ENCODE peak calls at places on chromosomes 11 and 22, in nine cellular contexts. F is Peyer's patch; S is activated CD4-positive, alpha-beta T cell treated with anti-CD3 and anti-CD28 coated beads, Interleukin-2, amount 50 U/mL, for 48 hours; N is activated gamma-delta T cell; W is NCI-H2081; A is HCEC 1CT; R is H9; Z is stimulated activated CD4-positive, alpha-beta T cell treated with anti-CD3 and anti-CD28 coated beads, Interleukin-4, amount 100 ng/mL, for 48 hours; V is small intestine. U is an unnamed sample.

GRCh38 chr22:30209642-30210041 is 36.9 kb downstream of the LIF start:
- DNase-seq in F (no peak), S (no peak), N (no peak), W (no peak), A (no peak), R (no peak), Z (no peak), V (no peak), U (no peak)

GRCh38 chr11:11230802-11231562 is 122.1 kb downstream of the CSNK2A3 start:
- DNase-seq in F (no peak), S (peak), N (no peak), W (peak), A (no peak), R (peak), Z (peak), V (no peak), U (no peak)

GRCh38 chr11:133163463-133164419 is 368.6 kb downstream of the OPCML start:
- DNase-seq in F (peak), S (no peak), N (no peak), W (peak), A (no peak), R (peak), Z (no peak), V (peak), U (peak)

GRCh38 chr11:122847437-122847836 is 9.1 kb downstream of the CRTAM start:
- DNase-seq in F (no peak), S (no peak), N (no peak), W (no peak), A (no peak), R (no peak), Z (no peak), V (no peak), U (no peak)

GRCh38 chr22:27749597-27750225 is 51.8 kb downstream of the MN1 start:
- DNase-seq in F (no peak), S (no peak), N (no peak), W (no peak), A (no peak), R (peak), Z (no peak), V (no peak), U (no peak)

GRCh38 chr11:94151903-94152677 is 23.4 kb downstream of the PANX1 start:
- DNase-seq in F (no peak), S (peak), N (no peak), W (no peak), A (peak), R (peak), Z (no peak), V (peak), U (no peak)

GRCh38 chr11:33687733-33688479 is 12.7 kb downstream of the C11orf91 start:
- DNase-seq in F (peak), S (peak), N (no peak), W (peak), A (peak), R (no peak), Z (no peak), V (peak), U (peak)

GRCh38 chr11:912266-912665 is 1.7 kb upstream of the CHID1 start:
- DNase-seq in F (no peak), S (no peak), N (no peak), W (no peak), A (no peak), R (no peak), Z (no peak), V (no peak), U (no peak)

GRCh38 chr11:117884994-117885393 is 8.5 kb upstream of the FXYD6 start:
- DNase-seq in F (peak), S (peak), N (no peak), W (no peak), A (peak), R (no peak), Z (no peak), V (no peak), U (no peak)

GRCh38 chr11:45213316-45213665 is 66.9 kb downstream of the PRDM11 start:
- DNase-seq in F (no peak), S (no peak), N (no peak), W (no peak), A (no peak), R (no peak), Z (no peak), V (no peak), U (no peak)

GRCh38 chr22:23315341-23315917 is 135.1 kb downstream of the BCR start:
- DNase-seq in F (peak), S (peak), N (no peak), W (peak), A (peak), R (peak), Z (peak), V (peak), U (no peak)

U was measured in GM18507.